ENCODE peak calls at places on chromosome 13, in six cellular contexts. One of them, this sample, is unnamed.

GRCh38 chr13:111006508-111007031 is 91.7 kb upstream of the ANKRD10 start:
- DNase-seq in RPMI7951: peak; percentile 81
- DNase-seq in AG04450: no peak
- DNase-seq in fibroblast of the aortic adventitia: peak; percentile 93
- DNase-seq in NCI-H146: no peak
- DNase-seq in coronary artery: peak; percentile 91
- DNase-seq in this sample: peak; percentile 66

GRCh38 chr13:44819245-44819644 is 170.0 kb downstream of the NUFIP1 start:
- DNase-seq in AG04450: peak; percentile 61
- DNase-seq in NCI-H146: peak; percentile 77
- DNase-seq in fibroblast of the aortic adventitia: peak; percentile 75
- DNase-seq in coronary artery: no peak
- DNase-seq in RPMI7951: peak; percentile 79
- DNase-seq in this sample: peak; percentile 86

GRCh38 chr13:20461481-20461859 is 64.2 kb downstream of the CRYL1 start:
- DNase-seq in coronary artery: no peak
- DNase-seq in AG04450: no peak
- DNase-seq in fibroblast of the aortic adventitia: peak; percentile 21
- DNase-seq in NCI-H146: no peak
- DNase-seq in RPMI7951: peak; percentile 40
- DNase-seq in this sample: peak; percentile 76

GRCh38 chr13:114096811-114097503 is 35.5 kb downstream of the RASA3 start:
- DNase-seq in NCI-H146: peak; percentile 58
- DNase-seq in coronary artery: no peak
- DNase-seq in AG04450: no peak
- DNase-seq in RPMI7951: peak; percentile 65
- DNase-seq in fibroblast of the aortic adventitia: no peak
- DNase-seq in this sample: no peak

GRCh38 chr13:40130871-40131636 is 475.6 kb downstream of the COG6 start:
- DNase-seq in AG04450: no peak
- DNase-seq in fibroblast of the aortic adventitia: peak; percentile 29
- DNase-seq in NCI-H146: no peak
- DNase-seq in RPMI7951: peak; percentile 83
- DNase-seq in coronary artery: no peak
- DNase-seq in this sample: peak; percentile 73

GRCh38 chr13:39612023-39612637 is 9.1 kb upstream of the LHFPL6 start:
- DNase-seq in fibroblast of the aortic adventitia: peak; percentile 87
- DNase-seq in NCI-H146: peak; percentile 82
- DNase-seq in AG04450: peak; percentile 43
- DNase-seq in RPMI7951: peak; percentile 61
- DNase-seq in coronary artery: no peak
- DNase-seq in this sample: peak; percentile 72

GRCh38 chr13:39038569-39038898 is 278 bp downstream of the NHLRC3 start:
- DNase-seq in NCI-H146: peak; percentile 61
- DNase-seq in RPMI7951: peak; percentile 35
- DNase-seq in coronary artery: no peak
- DNase-seq in fibroblast of the aortic adventitia: no peak
- DNase-seq in AG04450: no peak
- DNase-seq in this sample: peak; percentile 7

GRCh38 chr13:40442191-40442590 is 224.2 kb downstream of the FOXO1 start:
- DNase-seq in RPMI7951: no peak
- DNase-seq in NCI-H146: no peak
- DNase-seq in fibroblast of the aortic adventitia: no peak
- DNase-seq in coronary artery: no peak
- DNase-seq in AG04450: no peak
- DNase-seq in this sample: no peak

GRCh38 chr13:46475586-46475991 is 77.4 kb upstream of the LRCH1 start:
- DNase-seq in coronary artery: no peak
- DNase-seq in fibroblast of the aortic adventitia: peak; percentile 26
- DNase-seq in AG04450: no peak
- DNase-seq in RPMI7951: peak; percentile 53
- DNase-seq in NCI-H146: no peak
- DNase-seq in this sample: peak; percentile 59

GRCh38 chr13:40433577-40433976 is 232.9 kb downstream of the FOXO1 start:
- DNase-seq in RPMI7951: peak; percentile 47
- DNase-seq in coronary artery: no peak
- DNase-seq in fibroblast of the aortic adventitia: no peak
- DNase-seq in NCI-H146: no peak
- DNase-seq in AG04450: no peak
- DNase-seq in this sample: no peak

GRCh38 chr13:102679449-102680132 is 15.3 kb downstream of the METTL21C start:
- DNase-seq in NCI-H146: no peak
- DNase-seq in coronary artery: no peak
- DNase-seq in RPMI7951: no peak
- DNase-seq in fibroblast of the aortic adventitia: no peak
- DNase-seq in AG04450: no peak
- DNase-seq in this sample: no peak

GRCh38 chr13:40170982-40171381 is 495.5 kb downstream of the FOXO1 start:
- DNase-seq in AG04450: no peak
- DNase-seq in RPMI7951: no peak
- DNase-seq in NCI-H146: no peak
- DNase-seq in fibroblast of the aortic adventitia: no peak
- DNase-seq in coronary artery: peak; percentile 50
- DNase-seq in this sample: no peak

GRCh38 chr13:73740681-73741080 is 393.5 kb downstream of the KLF12 start:
- DNase-seq in AG04450: no peak
- DNase-seq in NCI-H146: no peak
- DNase-seq in fibroblast of the aortic adventitia: peak; percentile 68
- DNase-seq in RPMI7951: no peak
- DNase-seq in coronary artery: no peak
- DNase-seq in this sample: peak; percentile 27

GRCh38 chr13:72194531-72194930 is 327.5 kb upstream of the DACH1 start:
- DNase-seq in AG04450: no peak
- DNase-seq in coronary artery: no peak
- DNase-seq in fibroblast of the aortic adventitia: no peak
- DNase-seq in NCI-H146: no peak
- DNase-seq in RPMI7951: peak; percentile 27
- DNase-seq in this sample: no peak

GRCh38 chr13:36453518-36453917 is 21.2 kb downstream of the CCNA1 start:
- DNase-seq in AG04450: no peak
- DNase-seq in RPMI7951: peak; percentile 9
- DNase-seq in coronary artery: no peak
- DNase-seq in fibroblast of the aortic adventitia: peak; percentile 48
- DNase-seq in NCI-H146: peak; percentile 58
- DNase-seq in this sample: peak; percentile 16

GRCh38 chr13:52356327-52356726 is 49.6 kb downstream of the THSD1 start:
- DNase-seq in NCI-H146: no peak
- DNase-seq in fibroblast of the aortic adventitia: peak; percentile 55
- DNase-seq in coronary artery: no peak
- DNase-seq in AG04450: no peak
- DNase-seq in RPMI7951: peak; percentile 66
- DNase-seq in this sample: peak; percentile 47

GRCh38 chr13:99218545-99218944 is 17.9 kb downstream of the UBAC2 start:
- DNase-seq in RPMI7951: no peak
- DNase-seq in NCI-H146: peak; percentile 31
- DNase-seq in fibroblast of the aortic adventitia: peak; percentile 10
- DNase-seq in AG04450: no peak
- DNase-seq in coronary artery: no peak
- DNase-seq in this sample: no peak